ENCODE peak calls at places on chromosomes 11 and 22, in six cellular contexts. Q is B cell, M is IMR-90, Z is kidney, W is kidney epithelial cell, D is natural killer cell. A is an unnamed sample.

GRCh38 chr22:39800790-39801540 is 92.6 kb downstream of the ENTHD1 start:
- DNase-seq in Q (no peak), M (no peak), Z (no peak), W (no peak), D (no peak), A (no peak)

GRCh38 chr11:83033972-83034672 is 37.6 kb downstream of the RAB30 start:
- DNase-seq in Q (no peak), M (peak; percentile 71), Z (no peak), W (no peak), D (no peak), A (no peak)

GRCh38 chr11:6402561-6402981 is 12.3 kb downstream of the SMPD1 start:
- DNase-seq in Q (peak; percentile 79), M (peak; percentile 39), Z (no peak), W (no peak), D (peak; percentile 28), A (peak; percentile 43)

GRCh38 chr11:58775066-58775708 is 43.4 kb upstream of the GLYAT start:
- DNase-seq in Q (no peak), M (no peak), Z (no peak), W (no peak), D (no peak), A (no peak)

GRCh38 chr11:96322775-96323642 is 20.0 kb downstream of the MAML2 start:
- DNase-seq in Q (no peak), M (no peak), Z (no peak), W (no peak), D (no peak), A (no peak)

GRCh38 chr11:66996609-66997273 is 21.6 kb downstream of the C11orf86 start:
- DNase-seq in Q (no peak), M (peak; percentile 76), Z (peak; percentile 78), W (no peak), D (no peak), A (no peak)

GRCh38 chr11:129460714-129461113 is 85.1 kb downstream of the BARX2 start:
- DNase-seq in Q (no peak), M (no peak), Z (no peak), W (no peak), D (no peak), A (no peak)

GRCh38 chr11:111836766-111837165 is 34.6 kb downstream of the ALG9 start:
- DNase-seq in Q (no peak), M (peak; percentile 52), Z (no peak), W (no peak), D (no peak), A (no peak)

GRCh38 chr11:1504581-1505290 is 18.2 kb upstream of the MOB2 start:
- DNase-seq in Q (no peak), M (no peak), Z (peak; percentile 74), W (no peak), D (no peak), A (no peak)

GRCh38 chr11:6523253-6523652 is 26.2 kb downstream of the DNHD1 start:
- DNase-seq in Q (no peak), M (peak; percentile 81), Z (no peak), W (peak; percentile 38), D (no peak), A (no peak)

GRCh38 chr11:64379817-64380709 is 21.1 kb downstream of the RPS6KA4 start:
- DNase-seq in Q (no peak), M (no peak), Z (no peak), W (no peak), D (no peak), A (no peak)

DNA sequence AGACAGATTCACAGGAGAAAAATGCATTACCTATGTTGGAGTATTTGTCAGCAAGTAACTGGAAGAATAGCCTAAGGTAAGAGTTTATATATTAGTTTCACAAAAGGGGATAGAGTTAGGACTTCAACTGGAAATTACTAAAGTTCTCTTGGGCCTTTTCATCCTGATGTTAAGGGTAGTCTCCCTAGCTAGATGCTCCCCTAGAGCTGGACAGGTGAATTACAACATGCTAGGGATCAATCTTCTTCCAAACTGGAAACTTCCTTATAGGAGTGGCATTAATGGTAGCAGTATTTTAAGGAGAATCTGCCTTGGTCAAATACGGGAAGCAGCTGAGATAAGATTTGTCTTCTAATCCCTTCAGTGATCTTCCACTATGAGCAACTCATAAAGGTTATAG is 632.8 kb upstream of the RAG2 start:
- DNase-seq in Q (no peak), M (no peak), Z (no peak), W (no peak), D (no peak), A (no peak)
- TF ChIP-seq CTCF in Q (no peak), M (no peak), Z (no peak), W (peak; percentile 21), D (no peak), A (no peak)

DNA sequence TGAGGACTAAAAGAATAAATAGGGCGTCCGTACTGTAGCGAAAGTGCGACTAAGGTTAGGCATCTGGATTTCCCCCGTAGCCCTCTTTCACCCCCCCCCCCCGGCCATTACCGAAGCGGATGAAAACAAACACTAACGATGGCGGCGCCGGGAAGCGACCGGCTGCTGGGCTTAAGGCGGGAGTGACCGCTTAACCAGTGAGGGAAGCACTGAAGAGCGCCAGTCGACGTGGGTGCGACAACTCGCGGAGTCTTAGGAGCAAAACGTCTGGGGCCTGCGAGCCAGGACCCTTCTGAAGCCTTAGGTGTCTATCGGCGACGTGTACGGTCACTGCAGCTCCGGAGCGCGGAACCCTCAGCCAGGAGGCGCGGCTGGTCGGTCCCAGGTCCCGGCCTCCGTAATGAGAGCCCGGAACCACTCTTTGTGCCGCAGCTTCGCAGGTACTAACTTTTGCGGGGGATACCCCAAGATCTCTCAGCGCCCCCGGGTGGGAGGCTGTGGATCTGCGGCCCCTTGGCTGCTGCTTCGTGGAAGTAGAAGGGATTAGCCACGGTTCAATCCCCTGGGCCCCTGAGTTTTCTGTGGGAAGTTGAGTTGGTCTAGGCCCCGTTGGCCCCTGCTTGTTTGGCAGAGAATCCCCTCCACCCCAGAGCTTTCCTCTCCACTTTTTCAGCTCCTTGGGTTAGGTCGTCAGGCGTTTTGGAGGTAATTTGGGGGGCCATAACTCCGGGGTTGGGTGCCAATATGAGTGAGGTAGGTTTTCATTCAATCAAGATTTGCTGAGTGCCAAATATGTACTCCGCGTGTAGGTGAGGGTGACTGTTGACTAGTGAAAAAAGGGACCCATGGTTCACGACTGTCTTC is at the start of gene ATG13:
- DNase-seq in Q (peak; percentile 84), M (peak; percentile 67), Z (peak; percentile 88), W (no peak), D (peak; percentile 85), A (peak; percentile 75)
- TF ChIP-seq CTCF in Q (peak; percentile 92), M (peak; percentile 72), Z (peak; percentile 50), W (peak; percentile 85), D (peak; percentile 77), A (peak; percentile 89)

GRCh38 chr11:127996825-127997224 is 590.5 kb downstream of the ETS1 start:
- DNase-seq in Q (no peak), M (peak; percentile 60), Z (no peak), W (no peak), D (no peak), A (no peak)

GRCh38 chr11:127994736-127995135 is 592.6 kb downstream of the ETS1 start:
- DNase-seq in Q (no peak), M (peak; percentile 69), Z (no peak), W (peak; percentile 47), D (no peak), A (no peak)

GRCh38 chr11:127998421-127998820 is 588.9 kb downstream of the ETS1 start:
- DNase-seq in Q (no peak), M (peak; percentile 45), Z (no peak), W (no peak), D (no peak), A (no peak)

GRCh38 chr11:127993788-127994187 is 593.6 kb downstream of the ETS1 start:
- DNase-seq in Q (no peak), M (no peak), Z (no peak), W (no peak), D (no peak), A (no peak)
- TF ChIP-seq CTCF in Q (no peak), M (no peak), Z (no peak), W (peak; percentile 20), D (no peak), A (no peak)

DNA sequence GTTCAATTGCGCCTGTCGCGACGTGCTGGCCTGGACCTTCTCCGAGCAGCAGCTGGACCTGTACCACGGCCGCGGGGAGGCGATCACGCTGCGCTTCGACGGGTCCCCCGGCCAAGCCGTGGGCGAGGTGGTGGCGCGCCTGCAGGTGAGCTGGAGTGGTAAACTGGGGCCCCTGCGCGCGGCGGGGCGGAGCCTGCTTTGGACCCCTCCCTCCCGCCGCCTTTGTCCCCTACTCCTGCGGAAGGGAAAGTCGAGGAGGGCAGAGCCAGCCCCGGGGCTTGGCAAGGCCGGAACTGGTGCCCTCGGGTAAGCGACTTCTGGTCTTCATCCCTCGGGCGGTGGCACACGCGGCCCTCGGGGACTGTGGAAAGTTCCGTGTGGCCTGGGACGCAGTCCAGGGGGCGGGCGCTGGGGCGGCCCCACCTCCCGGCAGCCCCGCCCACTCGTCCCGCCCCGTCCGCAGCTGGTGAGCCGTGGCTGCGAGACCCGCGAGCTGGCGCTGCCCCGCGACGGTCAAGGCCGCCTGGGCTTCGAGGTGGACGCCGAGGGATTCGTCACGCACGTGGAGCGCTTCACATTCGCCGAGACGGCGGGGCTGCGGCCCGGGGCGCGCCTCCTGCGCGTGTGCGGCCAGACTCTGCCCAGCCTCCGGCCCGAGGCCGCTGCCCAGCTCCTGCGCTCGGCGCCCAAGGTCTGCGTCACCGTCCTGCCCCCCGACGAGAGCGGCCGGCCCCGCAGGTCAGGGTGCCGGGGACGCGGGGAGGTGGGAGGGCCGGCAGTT is 9.2 kb downstream of the SIPA1 start:
- DNase-seq in Q (no peak), M (no peak), Z (peak; percentile 88), W (no peak), D (no peak), A (no peak)
- TF ChIP-seq CTCF in Q (no peak), M (no peak), Z (no peak), W (no peak), D (no peak), A (no peak)